ENCODE peak calls at places on chromosomes 4 and X, in eight cellular contexts. Q is sigmoid colon; T is ascending aorta; K is substantia nigra; I is AG04449; Y is CD8-positive, alpha-beta T cell; J is T-helper 2 cell treated with Interferon-gamma antibody and Interleukin-4, amounts not matched to agents 5 μg/mL and 100 μg/mL, for 36 hours; P is NCI-H187. D is an unnamed sample.

GRCh38 chrX:129230850-129231512 is 292.3 kb downstream of the SMARCA1 start:
- DNase-seq in Q (no peak), T (no peak), K (no peak), I (no peak), Y (no peak), J (no peak), P (no peak), D (no peak)

GRCh38 chr4:174604198-174604597 is 81.9 kb upstream of the HPGD start:
- DNase-seq in Q (no peak), T (no peak), K (no peak), I (no peak), Y (no peak), J (no peak), P (peak), D (peak)

GRCh38 chr4:180589575-180589974 is 1653.6 kb upstream of the TENM3 start:
- DNase-seq in Q (no peak), T (no peak), K (no peak), I (no peak), Y (no peak), J (no peak), P (no peak), D (no peak)

GRCh38 chrX:48460031-48460430 is 10.0 kb downstream of the SLC38A5 start:
- DNase-seq in Q (no peak), T (no peak), K (no peak), I (no peak), Y (no peak), J (no peak), P (no peak), D (no peak)

GRCh38 chr4:123325241-123325681 is 71.3 kb upstream of the SPRY1 start:
- DNase-seq in Q (no peak), T (no peak), K (no peak), I (no peak), Y (no peak), J (no peak), P (no peak), D (no peak)

GRCh38 chr4:16532240-16532990 is 306.1 kb upstream of the TAPT1 start:
- DNase-seq in Q (no peak), T (no peak), K (no peak), I (peak), Y (no peak), J (no peak), P (no peak), D (no peak)

GRCh38 chrX:4932790-4933189 is 1219.3 kb upstream of the PRKX start:
- DNase-seq in Q (no peak), T (no peak), K (no peak), I (no peak), Y (no peak), J (no peak), P (no peak), D (no peak)

GRCh38 chr4:77050962-77051361 is 24.8 kb downstream of the CCNI start:
- DNase-seq in Q (no peak), T (no peak), K (no peak), I (no peak), Y (no peak), J (no peak), P (no peak), D (no peak)

GRCh38 chrX:130994671-130995070 is 63.5 kb upstream of the ARHGAP36 start:
- DNase-seq in Q (no peak), T (no peak), K (no peak), I (no peak), Y (no peak), J (no peak), P (no peak), D (no peak)